ENCODE peak calls at places on chromosome 11, in six cellular contexts. B is left ventricle myocardium inferior; P is adrenal gland; S is keratinocyte; Q is CD4-positive, CD25-positive, alpha-beta regulatory T cell; L is lower lobe of right lung. D is an unnamed sample.
A peak's percentile ranks its signal among the peaks of the same experiment; 100 is the strongest.

GRCh38 chr11:20671856-20672546 is 2.6 kb downstream of the NELL1 start:
- DNase-seq in B (no peak), P (no peak), S (no peak), Q (no peak), L (no peak), D (no peak)

GRCh38 chr11:47270331-47271271 is 668 bp downstream of the MADD start:
- DNase-seq in B (no peak), P (peak; percentile 61), S (no peak), Q (peak; percentile 68), L (peak; percentile 39), D (no peak)

GRCh38 chr11:104668797-104669463 is 229.3 kb downstream of the CASP12 start:
- DNase-seq in B (no peak), P (no peak), S (peak; percentile 17), Q (no peak), L (no peak), D (peak; percentile 2)

GRCh38 chr11:71293961-71294782 is 41.8 kb upstream of the SHANK2 start:
- DNase-seq in B (no peak), P (no peak), S (no peak), Q (no peak), L (no peak), D (no peak)

GRCh38 chr11:63871962-63872832 is 33.3 kb downstream of the MARK2 start:
- DNase-seq in B (peak; percentile 75), P (peak; percentile 95), S (peak; percentile 54), Q (peak; percentile 46), L (peak; percentile 84), D (peak; percentile 94)

GRCh38 chr11:61783717-61784505 is 8.5 kb downstream of the TMEM258 start:
- DNase-seq in B (no peak), P (no peak), S (no peak), Q (no peak), L (no peak), D (no peak)

GRCh38 chr11:44955019-44955738 is 4.5 kb upstream of the TP53I11 start:
- DNase-seq in B (peak; percentile 59), P (peak; percentile 73), S (no peak), Q (no peak), L (peak; percentile 66), D (peak; percentile 83)

GRCh38 chr11:93253111-93253510 is 55.3 kb upstream of the SLC36A4 start:
- DNase-seq in B (no peak), P (peak; percentile 25), S (no peak), Q (no peak), L (no peak), D (no peak)

GRCh38 chr11:96235725-96236124 is 107.3 kb downstream of the MAML2 start:
- DNase-seq in B (no peak), P (no peak), S (no peak), Q (peak; percentile 76), L (no peak), D (no peak)

GRCh38 chr11:73308963-73309960 is 1.2 kb downstream of the ARHGEF17 start:
- DNase-seq in B (peak; percentile 92), P (peak; percentile 74), S (no peak), Q (no peak), L (peak; percentile 94), D (peak; percentile 52)

GRCh38 chr11:66409226-66409625 is 11.6 kb upstream of the NPAS4 start:
- DNase-seq in B (no peak), P (no peak), S (no peak), Q (no peak), L (no peak), D (no peak)

GRCh38 chr11:121550247-121551132 is 97.7 kb upstream of the SORL1-AS1 start:
- DNase-seq in B (no peak), P (no peak), S (no peak), Q (no peak), L (no peak), D (no peak)

GRCh38 chr11:110772863-110773262 is 60.6 kb upstream of the ARHGAP20 start:
- DNase-seq in B (no peak), P (no peak), S (no peak), Q (no peak), L (no peak), D (no peak)

GRCh38 chr11:88618716-88619462 is 281.4 kb upstream of the CTSC start:
- DNase-seq in B (no peak), P (no peak), S (no peak), Q (no peak), L (no peak), D (no peak)

GRCh38 chr11:7612661-7613393 is 60.5 kb downstream of the CYB5R2 start:
- DNase-seq in B (no peak), P (no peak), S (no peak), Q (no peak), L (no peak), D (peak; percentile 53)

GRCh38 chr11:79940976-79941735 is 500.3 kb upstream of the TENM4 start:
- DNase-seq in B (no peak), P (no peak), S (peak; percentile 4), Q (no peak), L (no peak), D (no peak)

GRCh38 chr11:19849947-19850593 is 137.4 kb downstream of the NAV2 start:
- DNase-seq in B (no peak), P (no peak), S (no peak), Q (no peak), L (no peak), D (no peak)

GRCh38 chr11:15830730-15831443 is 525.5 kb downstream of the SOX6 start:
- DNase-seq in B (no peak), P (no peak), S (no peak), Q (no peak), L (no peak), D (no peak)

GRCh38 chr11:59011672-59012071 is 72.4 kb downstream of the GLYATL1 start:
- DNase-seq in B (no peak), P (no peak), S (no peak), Q (no peak), L (no peak), D (no peak)

GRCh38 chr11:47552086-47552580 is 799 bp downstream of the CELF1 start:
- DNase-seq in B (peak; percentile 20), P (peak; percentile 42), S (no peak), Q (no peak), L (no peak), D (peak; percentile 33)

GRCh38 chr11:122656631-122657101 is 1.1 kb downstream of the UBASH3B start:
- DNase-seq in B (peak; percentile 36), P (peak; percentile 32), S (no peak), Q (peak; percentile 50), L (peak; percentile 65), D (no peak)

GRCh38 chr11:11841605-11842425 is at the start of gene USP47:
- DNase-seq in B (peak; percentile 94), P (peak; percentile 94), S (no peak), Q (peak; percentile 92), L (peak; percentile 93), D (peak; percentile 86)

GRCh38 chr11:34744511-34744910 is 123.6 kb downstream of the EHF start:
- DNase-seq in B (no peak), P (no peak), S (no peak), Q (no peak), L (no peak), D (no peak)

GRCh38 chr11:15346907-15347306 is 232.2 kb downstream of the INSC start:
- DNase-seq in B (no peak), P (no peak), S (no peak), Q (no peak), L (no peak), D (no peak)

GRCh38 chr11:970319-970871 is 44.7 kb downstream of the AP2A2 start:
- DNase-seq in B (no peak), P (no peak), S (no peak), Q (peak; percentile 64), L (no peak), D (no peak)

GRCh38 chr11:70942593-70942992 is 309.8 kb downstream of the SHANK2 start:
- DNase-seq in B (no peak), P (no peak), S (no peak), Q (no peak), L (no peak), D (no peak)

GRCh38 chr11:91860661-91861060 is 364.0 kb upstream of the FAT3 start:
- DNase-seq in B (no peak), P (no peak), S (no peak), Q (no peak), L (no peak), D (no peak)

GRCh38 chr11:73292481-73292880 is 15.6 kb upstream of the ARHGEF17 start:
- DNase-seq in B (no peak), P (no peak), S (no peak), Q (no peak), L (no peak), D (no peak)

GRCh38 chr11:45178890-45179663 is 32.6 kb downstream of the PRDM11 start:
- DNase-seq in B (no peak), P (no peak), S (peak; percentile 44), Q (no peak), L (no peak), D (no peak)

GRCh38 chr11:61293869-61294716 is 1.0 kb downstream of the VWCE start:
- DNase-seq in B (peak; percentile 58), P (peak; percentile 61), S (no peak), Q (peak; percentile 24), L (peak; percentile 55), D (peak; percentile 6)

GRCh38 chr11:120972621-120973020 is 51.3 kb upstream of the TBCEL start:
- DNase-seq in B (no peak), P (no peak), S (no peak), Q (no peak), L (no peak), D (no peak)

GRCh38 chr11:11865449-11865848 is 23.7 kb downstream of the USP47 start:
- DNase-seq in B (no peak), P (no peak), S (no peak), Q (no peak), L (no peak), D (no peak)

DNA sequence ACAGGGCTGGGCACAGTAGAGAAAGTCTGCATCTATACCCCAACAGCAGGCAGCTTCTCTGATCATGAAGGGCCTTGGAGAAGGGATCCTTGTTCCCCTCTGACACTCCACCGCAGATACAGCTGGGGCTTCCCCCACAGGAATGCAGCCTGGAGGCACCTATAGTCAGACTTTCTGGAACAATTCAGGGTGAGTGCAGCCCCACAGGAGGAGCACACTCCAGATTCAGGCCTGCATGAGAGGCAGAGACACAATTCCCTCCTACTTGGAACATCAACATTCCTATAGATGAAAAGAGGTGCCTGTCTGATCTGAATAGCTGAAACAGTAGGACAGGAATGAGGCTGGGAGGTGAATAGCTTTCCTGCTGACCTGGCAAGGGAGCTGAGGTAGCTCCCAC is 1298.0 kb upstream of the CNTN5 start:
- DNase-seq in B (no peak), P (no peak), S (no peak), Q (no peak), L (no peak), D (no peak)
- H3K27ac ChIP-seq in B (peak overlapping the region; percentile 20), P (no peak overlapping the region), S (no peak overlapping the region), Q (no peak overlapping the region), L (no peak overlapping the region), D (no peak overlapping the region)

GRCh38 chr11:76189682-76190081 is 16.6 kb downstream of the WNT11 start:
- DNase-seq in B (no peak), P (no peak), S (no peak), Q (no peak), L (no peak), D (no peak)
- H3K27ac ChIP-seq in B (no peak overlapping the region), P (no peak overlapping the region), S (no peak overlapping the region), Q (no peak overlapping the region), L (peak overlapping the region; percentile 4), D (no peak overlapping the region)

GRCh38 chr11:128294685-128295079 is 292.7 kb downstream of the ETS1 start:
- DNase-seq in B (no peak), P (no peak), S (no peak), Q (no peak), L (no peak), D (no peak)
- H3K27ac ChIP-seq in B (peak overlapping the region; percentile 24), P (no peak overlapping the region), S (no peak overlapping the region), Q (peak overlapping the region; percentile 98), L (no peak overlapping the region), D (no peak overlapping the region)

GRCh38 chr11:102184269-102184987 is 74.2 kb downstream of the YAP1 start:
- DNase-seq in B (no peak), P (no peak), S (no peak), Q (no peak), L (no peak), D (no peak)
- H3K27ac ChIP-seq in B (no peak overlapping the region), P (no peak overlapping the region), S (no peak overlapping the region), Q (no peak overlapping the region), L (no peak overlapping the region), D (no peak overlapping the region)

GRCh38 chr11:38060930-38061329 is 1462.9 kb upstream of the RAG2 start:
- DNase-seq in B (no peak), P (no peak), S (no peak), Q (no peak), L (no peak), D (no peak)
- H3K27ac ChIP-seq in B (no peak overlapping the region), P (no peak overlapping the region), S (no peak overlapping the region), Q (no peak overlapping the region), L (no peak overlapping the region), D (no peak overlapping the region)